ENCODE peak calls at places on chromosome 17, in six cellular contexts. One of them, this sample, is unnamed.

GRCh38 chr17:7673239-7673638 is 14.1 kb downstream of the TP53 start:
- DNase-seq in H1: no peak
- DNase-seq in sigmoid colon: no peak
- DNase-seq in suprapubic skin: no peak
- DNase-seq in stomach: peak; percentile 31
- DNase-seq in GM23338: peak; percentile 85
- DNase-seq in this sample: no peak

GRCh38 chr17:81064746-81065475 is 30.0 kb downstream of the BAIAP2 start:
- DNase-seq in sigmoid colon: no peak
- DNase-seq in H1: no peak
- DNase-seq in GM23338: no peak
- DNase-seq in suprapubic skin: no peak
- DNase-seq in stomach: peak; percentile 64
- DNase-seq in this sample: no peak

GRCh38 chr17:21209511-21210175 is 4.3 kb downstream of the TMEM11 start:
- DNase-seq in GM23338: no peak
- DNase-seq in H1: no peak
- DNase-seq in stomach: peak; percentile 80
- DNase-seq in suprapubic skin: no peak
- DNase-seq in sigmoid colon: no peak
- DNase-seq in this sample: no peak

GRCh38 chr17:71709974-71710373 is 410.8 kb upstream of the SOX9 start:
- DNase-seq in H1: no peak
- DNase-seq in sigmoid colon: no peak
- DNase-seq in GM23338: peak; percentile 1
- DNase-seq in stomach: no peak
- DNase-seq in suprapubic skin: no peak
- DNase-seq in this sample: no peak

GRCh38 chr17:37207103-37207502 is 168.7 kb upstream of the C17orf78 start:
- DNase-seq in suprapubic skin: no peak
- DNase-seq in sigmoid colon: no peak
- DNase-seq in stomach: no peak
- DNase-seq in GM23338: no peak
- DNase-seq in H1: no peak
- DNase-seq in this sample: no peak

GRCh38 chr17:76714822-76715461 is 4.2 kb upstream of the MXRA7 start:
- DNase-seq in suprapubic skin: peak; percentile 88
- DNase-seq in GM23338: peak; percentile 78
- DNase-seq in sigmoid colon: peak; percentile 80
- DNase-seq in H1: no peak
- DNase-seq in stomach: peak; percentile 72
- DNase-seq in this sample: no peak

GRCh38 chr17:57097832-57098421 is 12.9 kb downstream of the AKAP1 start:
- DNase-seq in suprapubic skin: no peak
- DNase-seq in H1: no peak
- DNase-seq in GM23338: no peak
- DNase-seq in sigmoid colon: peak; percentile 86
- DNase-seq in stomach: no peak
- DNase-seq in this sample: no peak

GRCh38 chr17:51461578-51462004 is 201.2 kb downstream of the UTP18 start:
- DNase-seq in H1: peak; percentile 29
- DNase-seq in sigmoid colon: no peak
- DNase-seq in suprapubic skin: no peak
- DNase-seq in GM23338: peak; percentile 90
- DNase-seq in stomach: peak; percentile 54
- DNase-seq in this sample: peak; percentile 44

GRCh38 chr17:12830692-12831363 is 41.5 kb downstream of the ARHGAP44 start:
- DNase-seq in GM23338: no peak
- DNase-seq in H1: no peak
- DNase-seq in suprapubic skin: no peak
- DNase-seq in sigmoid colon: no peak
- DNase-seq in stomach: no peak
- DNase-seq in this sample: no peak

GRCh38 chr17:82021728-82022309 is 859 bp downstream of the CENPX start:
- DNase-seq in GM23338: no peak
- DNase-seq in sigmoid colon: no peak
- DNase-seq in H1: no peak
- DNase-seq in suprapubic skin: no peak
- DNase-seq in stomach: no peak
- DNase-seq in this sample: peak; percentile 41

GRCh38 chr17:17833664-17834357 is 3.0 kb downstream of the SREBF1 start:
- DNase-seq in H1: no peak
- DNase-seq in sigmoid colon: no peak
- DNase-seq in GM23338: no peak
- DNase-seq in suprapubic skin: no peak
- DNase-seq in stomach: no peak
- DNase-seq in this sample: no peak

GRCh38 chr17:35051183-35051578 is 12.3 kb downstream of the RFFL start:
- DNase-seq in sigmoid colon: no peak
- DNase-seq in H1: no peak
- DNase-seq in stomach: no peak
- DNase-seq in suprapubic skin: no peak
- DNase-seq in GM23338: no peak
- DNase-seq in this sample: no peak

GRCh38 chr17:7972131-7972785 is 30.2 kb upstream of the GUCY2D start:
- DNase-seq in sigmoid colon: peak; percentile 50
- DNase-seq in suprapubic skin: no peak
- DNase-seq in GM23338: no peak
- DNase-seq in stomach: no peak
- DNase-seq in H1: no peak
- DNase-seq in this sample: no peak

GRCh38 chr17:37518816-37519215 is 29.1 kb downstream of the DUSP14 start:
- DNase-seq in suprapubic skin: no peak
- DNase-seq in H1: no peak
- DNase-seq in sigmoid colon: no peak
- DNase-seq in stomach: no peak
- DNase-seq in GM23338: no peak
- DNase-seq in this sample: no peak

GRCh38 chr17:8630227-8630801 is at the start of gene MYH10:
- DNase-seq in sigmoid colon: peak; percentile 70
- DNase-seq in stomach: no peak
- DNase-seq in GM23338: no peak
- DNase-seq in H1: no peak
- DNase-seq in suprapubic skin: peak; percentile 79
- DNase-seq in this sample: no peak

GRCh38 chr17:51263001-51263400 is 2.7 kb downstream of the UTP18 start:
- DNase-seq in H1: no peak
- DNase-seq in GM23338: no peak
- DNase-seq in stomach: no peak
- DNase-seq in suprapubic skin: no peak
- DNase-seq in sigmoid colon: no peak
- DNase-seq in this sample: no peak

GRCh38 chr17:50502643-50502990 is 5.6 kb upstream of the MYCBPAP start:
- DNase-seq in GM23338: no peak
- DNase-seq in sigmoid colon: no peak
- DNase-seq in H1: no peak
- DNase-seq in stomach: no peak
- DNase-seq in suprapubic skin: no peak
- DNase-seq in this sample: no peak

GRCh38 chr17:1626333-1626732 is 2.3 kb downstream of the SLC43A2 start:
- DNase-seq in stomach: no peak
- DNase-seq in GM23338: no peak
- DNase-seq in sigmoid colon: no peak
- DNase-seq in suprapubic skin: no peak
- DNase-seq in H1: no peak
- DNase-seq in this sample: no peak

GRCh38 chr17:4802228-4802627 is at the start of gene C17orf114:
- DNase-seq in suprapubic skin: no peak
- DNase-seq in sigmoid colon: no peak
- DNase-seq in H1: no peak
- DNase-seq in stomach: no peak
- DNase-seq in GM23338: no peak
- DNase-seq in this sample: no peak

GRCh38 chr17:1154704-1155103 is 25.1 kb downstream of the ABR start:
- DNase-seq in stomach: no peak
- DNase-seq in H1: no peak
- DNase-seq in GM23338: no peak
- DNase-seq in sigmoid colon: no peak
- DNase-seq in suprapubic skin: no peak
- DNase-seq in this sample: no peak

GRCh38 chr17:68238894-68239293 is 8.9 kb upstream of the AMZ2 start:
- DNase-seq in stomach: no peak
- DNase-seq in suprapubic skin: no peak
- DNase-seq in sigmoid colon: no peak
- DNase-seq in H1: no peak
- DNase-seq in GM23338: no peak
- DNase-seq in this sample: no peak

GRCh38 chr17:50352072-50352692 is 6.3 kb downstream of the XYLT2 start:
- DNase-seq in sigmoid colon: peak; percentile 83
- DNase-seq in GM23338: no peak
- DNase-seq in suprapubic skin: peak; percentile 70
- DNase-seq in stomach: peak; percentile 88
- DNase-seq in H1: no peak
- DNase-seq in this sample: no peak

GRCh38 chr17:43645765-43646481 is 15.8 kb downstream of the MEOX1 start:
- DNase-seq in sigmoid colon: peak; percentile 88
- DNase-seq in stomach: peak; percentile 45
- DNase-seq in suprapubic skin: peak; percentile 90
- DNase-seq in GM23338: peak; percentile 62
- DNase-seq in H1: no peak
- DNase-seq in this sample: no peak

GRCh38 chr17:17851101-17851500 is 14.3 kb upstream of the SREBF1 start:
- DNase-seq in GM23338: no peak
- DNase-seq in H1: no peak
- DNase-seq in stomach: no peak
- DNase-seq in sigmoid colon: no peak
- DNase-seq in suprapubic skin: no peak
- DNase-seq in this sample: no peak

GRCh38 chr17:45992175-45992574 is 6.9 kb upstream of the STH start:
- DNase-seq in suprapubic skin: no peak
- DNase-seq in GM23338: no peak
- DNase-seq in H1: no peak
- DNase-seq in stomach: no peak
- DNase-seq in sigmoid colon: no peak
- DNase-seq in this sample: no peak

GRCh38 chr17:77076046-77076882 is 64.5 kb upstream of the SEC14L1 start:
- DNase-seq in sigmoid colon: no peak
- DNase-seq in H1: no peak
- DNase-seq in suprapubic skin: no peak
- DNase-seq in stomach: no peak
- DNase-seq in GM23338: no peak
- DNase-seq in this sample: no peak

GRCh38 chr17:57255776-57256681 is at the start of gene MSI2:
- DNase-seq in sigmoid colon: peak; percentile 99
- DNase-seq in suprapubic skin: peak; percentile 96
- DNase-seq in H1: no peak
- DNase-seq in stomach: peak; percentile 93
- DNase-seq in GM23338: peak; percentile 85
- DNase-seq in this sample: peak; percentile 59

GRCh38 chr17:81025065-81025751 is 9.7 kb upstream of the BAIAP2 start:
- DNase-seq in GM23338: no peak
- DNase-seq in sigmoid colon: peak; percentile 72
- DNase-seq in suprapubic skin: no peak
- DNase-seq in H1: no peak
- DNase-seq in stomach: no peak
- DNase-seq in this sample: no peak

GRCh38 chr17:79728169-79728907 is 2.4 kb upstream of the ENPP7 start:
- DNase-seq in stomach: peak; percentile 88
- DNase-seq in sigmoid colon: peak; percentile 91
- DNase-seq in GM23338: peak; percentile 95
- DNase-seq in suprapubic skin: peak; percentile 91
- DNase-seq in H1: peak; percentile 49
- DNase-seq in this sample: peak; percentile 56

GRCh38 chr17:10606110-10606509 is 51.0 kb downstream of the MYH3 start:
- DNase-seq in GM23338: no peak
- DNase-seq in suprapubic skin: no peak
- DNase-seq in H1: no peak
- DNase-seq in stomach: no peak
- DNase-seq in sigmoid colon: no peak
- DNase-seq in this sample: no peak

GRCh38 chr17:10612957-10613744 is 44.0 kb downstream of the MYH3 start:
- DNase-seq in stomach: no peak
- DNase-seq in GM23338: no peak
- DNase-seq in sigmoid colon: no peak
- DNase-seq in H1: no peak
- DNase-seq in suprapubic skin: no peak
- DNase-seq in this sample: no peak

GRCh38 chr17:10614536-10615155 is 42.5 kb downstream of the MYH3 start:
- DNase-seq in sigmoid colon: no peak
- DNase-seq in H1: no peak
- DNase-seq in GM23338: peak; percentile 86
- DNase-seq in suprapubic skin: no peak
- DNase-seq in stomach: no peak
- DNase-seq in this sample: no peak

GRCh38 chr17:10613775-10614513 is 43.2 kb downstream of the MYH3 start:
- DNase-seq in GM23338: no peak
- DNase-seq in suprapubic skin: no peak
- DNase-seq in stomach: no peak
- DNase-seq in H1: no peak
- DNase-seq in sigmoid colon: no peak
- DNase-seq in this sample: no peak

GRCh38 chr17:10610821-10611323 is 46.2 kb downstream of the MYH3 start:
- DNase-seq in stomach: no peak
- DNase-seq in suprapubic skin: no peak
- DNase-seq in H1: no peak
- DNase-seq in GM23338: no peak
- DNase-seq in sigmoid colon: no peak
- DNase-seq in this sample: no peak
- H3K27ac ChIP-seq in stomach: no peak overlapping the region
- H3K27ac ChIP-seq in suprapubic skin: no peak overlapping the region
- H3K27ac ChIP-seq in H1: no peak overlapping the region
- H3K27ac ChIP-seq in GM23338: no peak overlapping the region
- H3K27ac ChIP-seq in sigmoid colon: no peak overlapping the region
- H3K27ac ChIP-seq in this sample: no peak overlapping the region

GRCh38 chr17:63475491-63476412 is 1.1 kb upstream of the ACE start:
- DNase-seq in stomach: no peak
- DNase-seq in sigmoid colon: no peak
- DNase-seq in suprapubic skin: no peak
- DNase-seq in H1: no peak
- DNase-seq in GM23338: peak; percentile 39
- DNase-seq in this sample: no peak
- TF ChIP-seq CTCF in stomach: no peak
- TF ChIP-seq CTCF in sigmoid colon: no peak
- TF ChIP-seq CTCF in suprapubic skin: no peak
- TF ChIP-seq CTCF in H1: no peak
- TF ChIP-seq CTCF in GM23338: no peak
- TF ChIP-seq CTCF in this sample: no peak

DNA sequence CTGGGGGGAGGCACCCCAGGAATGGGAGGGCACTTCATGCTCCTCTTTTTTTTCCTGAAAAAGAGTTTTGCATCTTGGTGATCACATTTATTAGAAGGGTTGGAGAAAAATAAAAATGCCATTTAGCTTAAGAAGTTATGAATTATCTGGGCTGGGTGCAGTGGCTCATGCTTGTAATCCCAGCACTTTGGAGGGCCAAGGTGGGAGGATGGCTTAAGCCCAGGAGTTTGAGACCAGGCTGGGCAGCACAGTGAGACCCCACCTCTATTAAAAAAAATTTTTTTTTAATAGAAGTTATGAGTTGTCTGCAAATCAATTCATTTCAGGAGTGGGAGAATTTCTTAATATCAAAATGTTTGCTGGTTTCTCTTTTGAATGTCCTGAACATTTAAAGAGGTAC is 103.4 kb downstream of the SNX11 start:
- DNase-seq in stomach: no peak
- DNase-seq in suprapubic skin: no peak
- DNase-seq in H1: no peak
- DNase-seq in sigmoid colon: no peak
- DNase-seq in GM23338: no peak
- DNase-seq in this sample: no peak
- TF ChIP-seq POLR2AphosphoS5 in stomach: no peak
- TF ChIP-seq POLR2AphosphoS5 in suprapubic skin: no peak
- TF ChIP-seq POLR2AphosphoS5 in H1: no peak
- TF ChIP-seq POLR2AphosphoS5 in sigmoid colon: no peak
- TF ChIP-seq POLR2AphosphoS5 in GM23338: no peak
- TF ChIP-seq POLR2AphosphoS5 in this sample: no peak

GRCh38 chr17:65547253-65547670 is 14.2 kb downstream of the AXIN2 start:
- DNase-seq in sigmoid colon: peak; percentile 80
- DNase-seq in GM23338: no peak
- DNase-seq in suprapubic skin: no peak
- DNase-seq in H1: no peak
- DNase-seq in stomach: peak; percentile 73
- DNase-seq in this sample: no peak
- H3K27ac ChIP-seq in sigmoid colon: peak overlapping the region; percentile 56
- H3K27ac ChIP-seq in GM23338: no peak overlapping the region
- H3K27ac ChIP-seq in suprapubic skin: no peak overlapping the region
- H3K27ac ChIP-seq in H1: no peak overlapping the region
- H3K27ac ChIP-seq in stomach: peak overlapping the region; percentile 79
- H3K27ac ChIP-seq in this sample: no peak overlapping the region